ENCODE peak calls at places on chromosome 19, in eight cellular contexts. Z is colonic mucosa, J is heart right ventricle, V is GM12865, C is iris pigment epithelial cell, O is aorta, T is HCT116, K is cardiac fibroblast. G is an unnamed sample.

GRCh38 chr19:4914736-4915501 is 5.6 kb downstream of the UHRF1 start:
- DNase-seq in Z (peak; percentile 93), J (no peak), V (peak; percentile 34), C (peak; percentile 88), O (peak; percentile 76), T (peak; percentile 76), K (peak; percentile 73), G (peak; percentile 77)

GRCh38 chr19:14434543-14435319 is 1.6 kb downstream of the PKN1 start:
- DNase-seq in Z (peak; percentile 52), J (peak; percentile 78), V (no peak), C (peak; percentile 94), O (peak; percentile 90), T (no peak), K (peak; percentile 83), G (peak; percentile 81)

GRCh38 chr19:28940751-28941500 is 272.0 kb downstream of the UQCRFS1 start:
- DNase-seq in Z (no peak), J (no peak), V (no peak), C (peak; percentile 8), O (no peak), T (no peak), K (peak; percentile 73), G (peak; percentile 9)

GRCh38 chr19:47107953-47108746 is 5.4 kb downstream of the ZC3H4 start:
- DNase-seq in Z (no peak), J (no peak), V (no peak), C (peak; percentile 46), O (no peak), T (no peak), K (peak; percentile 45), G (no peak)

GRCh38 chr19:21158523-21159135 is 16.8 kb downstream of the ZNF431 start:
- DNase-seq in Z (no peak), J (no peak), V (no peak), C (peak; percentile 70), O (no peak), T (no peak), K (peak; percentile 65), G (peak; percentile 74)

GRCh38 chr19:2711175-2711936 is 8.9 kb upstream of the GNG7 start:
- DNase-seq in Z (no peak), J (no peak), V (no peak), C (peak; percentile 86), O (no peak), T (no peak), K (peak; percentile 61), G (peak; percentile 76)

GRCh38 chr19:17406039-17406886 is 833 bp upstream of the BST2 start:
- DNase-seq in Z (no peak), J (no peak), V (peak; percentile 85), C (peak; percentile 35), O (no peak), T (no peak), K (peak; percentile 38), G (peak; percentile 82)

GRCh38 chr19:2148482-2149135 is 2.8 kb downstream of the AP3D1 start:
- DNase-seq in Z (no peak), J (no peak), V (no peak), C (no peak), O (no peak), T (no peak), K (no peak), G (no peak)

GRCh38 chr19:19366691-19367396 is 38.6 kb upstream of the GATAD2A start:
- DNase-seq in Z (peak; percentile 81), J (peak; percentile 54), V (peak; percentile 91), C (peak; percentile 70), O (peak; percentile 84), T (peak; percentile 95), K (peak; percentile 79), G (peak; percentile 87)

GRCh38 chr19:33048806-33049676 is 15.6 kb downstream of the RHPN2 start:
- DNase-seq in Z (no peak), J (no peak), V (no peak), C (no peak), O (no peak), T (no peak), K (peak; percentile 65), G (peak; percentile 100)

GRCh38 chr19:29397748-29398147 is 128.0 kb upstream of the VSTM2B start:
- DNase-seq in Z (no peak), J (no peak), V (no peak), C (no peak), O (no peak), T (no peak), K (no peak), G (no peak)

GRCh38 chr19:39160523-39160861 is 34.9 kb downstream of the PAK4 start:
- DNase-seq in Z (no peak), J (no peak), V (no peak), C (peak; percentile 69), O (peak; percentile 88), T (no peak), K (peak; percentile 74), G (peak; percentile 84)

GRCh38 chr19:47479701-47480503 is 4.1 kb downstream of the KPTN start:
- DNase-seq in Z (peak; percentile 47), J (no peak), V (no peak), C (peak; percentile 40), O (no peak), T (no peak), K (peak; percentile 13), G (peak; percentile 10)

GRCh38 chr19:42179501-42179817 is 38.0 kb downstream of the DEDD2 start:
- DNase-seq in Z (no peak), J (no peak), V (no peak), C (no peak), O (no peak), T (no peak), K (no peak), G (no peak)

GRCh38 chr19:48632692-48633147 is 4.5 kb downstream of the DBP start:
- DNase-seq in Z (no peak), J (no peak), V (no peak), C (no peak), O (no peak), T (no peak), K (no peak), G (no peak)

GRCh38 chr19:343941-344624 is 513 bp downstream of the MIER2 start:
- DNase-seq in Z (no peak), J (no peak), V (peak; percentile 29), C (peak; percentile 26), O (peak; percentile 79), T (no peak), K (peak; percentile 31), G (no peak)

GRCh38 chr19:14375055-14375581 is 6.1 kb upstream of the ADGRE5 start:
- DNase-seq in Z (no peak), J (peak; percentile 52), V (peak; percentile 80), C (no peak), O (no peak), T (no peak), K (no peak), G (no peak)

GRCh38 chr19:3670796-3671679 is 29.2 kb downstream of the PIP5K1C start:
- DNase-seq in Z (peak; percentile 51), J (peak; percentile 93), V (peak; percentile 55), C (peak; percentile 76), O (peak; percentile 96), T (no peak), K (peak; percentile 87), G (peak; percentile 86)

GRCh38 chr19:49556412-49557398 is 23.7 kb downstream of the NOSIP start:
- DNase-seq in Z (no peak), J (no peak), V (no peak), C (no peak), O (no peak), T (no peak), K (no peak), G (no peak)

G was measured in amniotic epithelial cell.